ENCODE peak calls at places on chromosomes 13 and 19, in six cellular contexts. One of them, this sample, is unnamed.

GRCh38 chr13:103794526-103794925 is 728.3 kb upstream of the SLC10A2 start:
- DNase-seq in NT2/D1: no peak
- DNase-seq in astrocyte: no peak
- DNase-seq in IMR-90: no peak
- DNase-seq in neural progenitor cell: peak; percentile 18
- DNase-seq in GM23248: no peak
- DNase-seq in this sample: no peak

GRCh38 chr19:3767050-3767449 is 4.6 kb downstream of the MRPL54 start:
- DNase-seq in NT2/D1: no peak
- DNase-seq in astrocyte: no peak
- DNase-seq in IMR-90: no peak
- DNase-seq in neural progenitor cell: no peak
- DNase-seq in GM23248: no peak
- DNase-seq in this sample: no peak

GRCh38 chr19:1608414-1609391 is 3.4 kb upstream of the UQCR11 start:
- DNase-seq in NT2/D1: no peak
- DNase-seq in astrocyte: no peak
- DNase-seq in IMR-90: no peak
- DNase-seq in neural progenitor cell: no peak
- DNase-seq in GM23248: peak; percentile 7
- DNase-seq in this sample: no peak

GRCh38 chr19:41114132-41114531 is at the start of gene CYP2F1:
- DNase-seq in NT2/D1: no peak
- DNase-seq in astrocyte: no peak
- DNase-seq in IMR-90: no peak
- DNase-seq in neural progenitor cell: no peak
- DNase-seq in GM23248: no peak
- DNase-seq in this sample: no peak

GRCh38 chr19:14343286-14343685 is 38.0 kb upstream of the ADGRE5 start:
- DNase-seq in NT2/D1: no peak
- DNase-seq in astrocyte: no peak
- DNase-seq in IMR-90: no peak
- DNase-seq in neural progenitor cell: no peak
- DNase-seq in GM23248: peak; percentile 13
- DNase-seq in this sample: no peak

GRCh38 chr13:112846411-112847115 is 122.5 kb upstream of the MCF2L start:
- DNase-seq in NT2/D1: no peak
- DNase-seq in astrocyte: no peak
- DNase-seq in IMR-90: no peak
- DNase-seq in neural progenitor cell: no peak
- DNase-seq in GM23248: no peak
- DNase-seq in this sample: no peak

GRCh38 chr13:107276936-107277335 is 709.0 kb upstream of the ARGLU1 start:
- DNase-seq in NT2/D1: no peak
- DNase-seq in astrocyte: no peak
- DNase-seq in IMR-90: peak; percentile 22
- DNase-seq in neural progenitor cell: no peak
- DNase-seq in GM23248: peak; percentile 68
- DNase-seq in this sample: peak; percentile 50

GRCh38 chr13:23722726-23723453 is 152.7 kb downstream of the TNFRSF19 start:
- DNase-seq in NT2/D1: no peak
- DNase-seq in astrocyte: no peak
- DNase-seq in IMR-90: no peak
- DNase-seq in neural progenitor cell: no peak
- DNase-seq in GM23248: no peak
- DNase-seq in this sample: no peak

GRCh38 chr13:50587122-50587521 is 256.4 kb downstream of the DLEU7 start:
- DNase-seq in NT2/D1: no peak
- DNase-seq in astrocyte: no peak
- DNase-seq in IMR-90: no peak
- DNase-seq in neural progenitor cell: no peak
- DNase-seq in GM23248: no peak
- DNase-seq in this sample: no peak

GRCh38 chr19:42091300-42092266 is 15.6 kb downstream of the ZNF574 start:
- DNase-seq in NT2/D1: no peak
- DNase-seq in astrocyte: no peak
- DNase-seq in IMR-90: peak; percentile 64
- DNase-seq in neural progenitor cell: no peak
- DNase-seq in GM23248: peak; percentile 79
- DNase-seq in this sample: no peak

GRCh38 chr13:33349314-33349995 is 63.9 kb upstream of the STARD13 start:
- DNase-seq in NT2/D1: no peak
- DNase-seq in astrocyte: no peak
- DNase-seq in IMR-90: no peak
- DNase-seq in neural progenitor cell: peak; percentile 14
- DNase-seq in GM23248: peak; percentile 25
- DNase-seq in this sample: no peak

GRCh38 chr13:86298741-86299140 is 499.5 kb upstream of the SLITRK6 start:
- DNase-seq in NT2/D1: no peak
- DNase-seq in astrocyte: no peak
- DNase-seq in IMR-90: no peak
- DNase-seq in neural progenitor cell: no peak
- DNase-seq in GM23248: no peak
- DNase-seq in this sample: no peak

GRCh38 chr13:79946556-79946955 is 394.4 kb downstream of the SPRY2 start:
- DNase-seq in NT2/D1: no peak
- DNase-seq in astrocyte: no peak
- DNase-seq in IMR-90: no peak
- DNase-seq in neural progenitor cell: no peak
- DNase-seq in GM23248: no peak
- DNase-seq in this sample: no peak

GRCh38 chr19:49150944-49151243 is 4.3 kb downstream of the HRC start:
- DNase-seq in NT2/D1: no peak
- DNase-seq in astrocyte: no peak
- DNase-seq in IMR-90: no peak
- DNase-seq in neural progenitor cell: no peak
- DNase-seq in GM23248: no peak
- DNase-seq in this sample: no peak

GRCh38 chr19:49151339-49152217 is 3.6 kb downstream of the HRC start:
- DNase-seq in NT2/D1: no peak
- DNase-seq in astrocyte: no peak
- DNase-seq in IMR-90: peak; percentile 11
- DNase-seq in neural progenitor cell: peak; percentile 89
- DNase-seq in GM23248: peak; percentile 72
- DNase-seq in this sample: peak; percentile 70

GRCh38 chr19:49149652-49150105 is 5.5 kb downstream of the HRC start:
- DNase-seq in NT2/D1: peak; percentile 70
- DNase-seq in astrocyte: peak; percentile 77
- DNase-seq in IMR-90: peak; percentile 83
- DNase-seq in neural progenitor cell: peak; percentile 92
- DNase-seq in GM23248: peak; percentile 83
- DNase-seq in this sample: peak; percentile 91

GRCh38 chr19:49148784-49149651 is 6.2 kb downstream of the HRC start:
- DNase-seq in NT2/D1: peak; percentile 88
- DNase-seq in astrocyte: peak; percentile 67
- DNase-seq in IMR-90: peak; percentile 86
- DNase-seq in neural progenitor cell: peak; percentile 100
- DNase-seq in GM23248: peak; percentile 96
- DNase-seq in this sample: peak; percentile 98

GRCh38 chr19:49150106-49150943 is 4.9 kb downstream of the HRC start:
- DNase-seq in NT2/D1: no peak
- DNase-seq in astrocyte: peak; percentile 62
- DNase-seq in IMR-90: peak; percentile 65
- DNase-seq in neural progenitor cell: peak; percentile 94
- DNase-seq in GM23248: peak; percentile 85
- DNase-seq in this sample: peak; percentile 92
- H3K9ac ChIP-seq in NT2/D1: peak overlapping the region; percentile 90
- H3K9ac ChIP-seq in astrocyte: peak overlapping the region; percentile 84
- H3K9ac ChIP-seq in IMR-90: peak overlapping the region; percentile 53
- H3K9ac ChIP-seq in neural progenitor cell: no peak overlapping the region
- H3K9ac ChIP-seq in GM23248: peak overlapping the region; percentile 71
- H3K9ac ChIP-seq in this sample: peak overlapping the region; percentile 92

GRCh38 chr13:83878691-83879410 is 3.4 kb downstream of the SLITRK1 start:
- DNase-seq in NT2/D1: no peak
- DNase-seq in astrocyte: no peak
- DNase-seq in IMR-90: no peak
- DNase-seq in neural progenitor cell: peak; percentile 86
- DNase-seq in GM23248: no peak
- DNase-seq in this sample: no peak

GRCh38 chr13:83880275-83881027 is 1.8 kb downstream of the SLITRK1 start:
- DNase-seq in NT2/D1: no peak
- DNase-seq in astrocyte: no peak
- DNase-seq in IMR-90: no peak
- DNase-seq in neural progenitor cell: peak; percentile 26
- DNase-seq in GM23248: no peak
- DNase-seq in this sample: no peak

GRCh38 chr13:83881031-83881727 is 1.1 kb downstream of the SLITRK1 start:
- DNase-seq in NT2/D1: no peak
- DNase-seq in astrocyte: no peak
- DNase-seq in IMR-90: no peak
- DNase-seq in neural progenitor cell: peak; percentile 8
- DNase-seq in GM23248: no peak
- DNase-seq in this sample: peak; percentile 18

GRCh38 chr13:83877901-83878300 is 4.4 kb downstream of the SLITRK1 start:
- DNase-seq in NT2/D1: no peak
- DNase-seq in astrocyte: no peak
- DNase-seq in IMR-90: no peak
- DNase-seq in neural progenitor cell: peak; percentile 73
- DNase-seq in GM23248: no peak
- DNase-seq in this sample: no peak

DNA sequence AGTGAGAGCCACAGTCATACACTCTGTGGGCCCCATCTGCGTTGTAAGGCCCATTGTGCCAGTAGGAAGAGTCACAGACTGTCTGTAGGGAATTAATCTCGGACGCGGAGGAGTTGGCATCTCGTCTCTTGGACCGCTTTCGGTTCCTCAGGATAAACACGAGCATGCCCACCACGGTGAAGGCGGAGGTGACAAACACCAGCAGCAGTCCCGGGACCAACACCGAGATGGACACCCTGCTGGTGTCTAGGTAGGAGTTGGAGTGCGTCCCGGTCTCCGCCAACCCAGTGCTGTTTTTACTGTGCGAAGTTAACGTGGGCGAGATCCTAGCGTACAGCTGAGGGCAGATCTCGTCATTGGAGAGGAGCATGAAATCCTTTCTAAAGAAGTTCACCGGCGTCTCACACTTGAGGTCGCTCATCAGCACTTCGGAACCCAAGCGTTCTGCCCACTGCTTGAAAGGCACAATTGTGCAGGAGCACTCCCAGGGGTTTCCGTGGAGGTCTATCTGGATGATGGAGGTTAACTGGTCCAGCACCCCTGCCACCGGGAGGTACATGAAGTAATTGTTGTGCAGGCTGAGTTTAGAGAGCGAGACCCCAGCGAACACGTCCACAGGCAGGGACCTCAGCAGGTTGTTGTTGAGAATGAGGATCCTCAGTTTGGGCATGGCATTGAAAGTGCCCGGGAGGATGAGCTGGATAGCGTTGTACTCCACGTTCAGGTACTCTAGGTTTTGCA is 2.7 kb downstream of the SLITRK1 start:
- DNase-seq in NT2/D1: no peak
- DNase-seq in astrocyte: peak; percentile 14
- DNase-seq in IMR-90: no peak
- DNase-seq in neural progenitor cell: peak; percentile 43
- DNase-seq in GM23248: peak; percentile 12
- DNase-seq in this sample: peak; percentile 26
- H3K4me3 ChIP-seq in NT2/D1: no peak overlapping the region
- H3K4me3 ChIP-seq in astrocyte: peak overlapping the region; percentile 73
- H3K4me3 ChIP-seq in IMR-90: peak overlapping the region; percentile 41
- H3K4me3 ChIP-seq in neural progenitor cell: peak overlapping the region; percentile 65
- H3K4me3 ChIP-seq in GM23248: peak overlapping the region; percentile 50
- H3K4me3 ChIP-seq in this sample: peak overlapping the region; percentile 75

GRCh38 chr19:39411832-39412099 is 703 bp upstream of the PLEKHG2 start:
- DNase-seq in NT2/D1: no peak
- DNase-seq in astrocyte: peak; percentile 74
- DNase-seq in IMR-90: peak; percentile 92
- DNase-seq in neural progenitor cell: peak; percentile 93
- DNase-seq in GM23248: peak; percentile 96
- DNase-seq in this sample: peak; percentile 98
- H3K4me1 ChIP-seq in NT2/D1: peaks cover 20% of the 10 kb centered on the region
- H3K4me1 ChIP-seq in astrocyte: peaks cover 51% of the 10 kb centered on the region
- H3K4me1 ChIP-seq in IMR-90: peaks cover 26% of the 10 kb centered on the region
- H3K4me1 ChIP-seq in neural progenitor cell: peaks cover 23% of the 10 kb centered on the region
- H3K4me1 ChIP-seq in GM23248: peaks cover 16% of the 10 kb centered on the region
- H3K4me1 ChIP-seq in this sample: peaks cover 45% of the 10 kb centered on the region

DNA sequence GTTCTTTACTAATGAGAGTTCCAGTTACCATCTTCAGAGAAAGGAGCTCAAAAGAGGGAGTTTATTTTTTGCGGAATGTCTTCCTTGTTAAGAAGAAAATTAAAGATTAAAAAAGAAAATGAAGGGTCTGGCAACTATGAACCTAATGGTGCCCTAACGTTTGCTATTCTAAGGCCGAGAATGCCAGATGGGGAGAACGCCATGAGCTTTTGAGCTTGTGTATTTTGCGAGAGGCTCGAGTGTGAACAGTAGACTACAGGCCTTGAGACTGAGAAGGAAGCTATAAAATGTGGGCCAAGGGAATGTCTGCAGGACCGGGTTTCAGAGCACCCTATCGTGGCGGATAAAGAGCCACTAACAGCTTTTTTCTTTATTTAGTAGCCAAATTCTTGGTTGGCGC is 6.7 kb downstream of the FGF14 start:
- DNase-seq in NT2/D1: no peak
- DNase-seq in astrocyte: no peak
- DNase-seq in IMR-90: no peak
- DNase-seq in neural progenitor cell: no peak
- DNase-seq in GM23248: no peak
- DNase-seq in this sample: no peak
- H3K9ac ChIP-seq in NT2/D1: peak overlapping the region; percentile 93
- H3K9ac ChIP-seq in astrocyte: peak overlapping the region; percentile 70
- H3K9ac ChIP-seq in IMR-90: peak overlapping the region; percentile 69
- H3K9ac ChIP-seq in neural progenitor cell: peak overlapping the region; percentile 57
- H3K9ac ChIP-seq in GM23248: peak overlapping the region; percentile 74
- H3K9ac ChIP-seq in this sample: peak overlapping the region; percentile 87

GRCh38 chr13:109140777-109141354 is 511.5 kb downstream of the MYO16 start:
- DNase-seq in NT2/D1: no peak
- DNase-seq in astrocyte: no peak
- DNase-seq in IMR-90: no peak
- DNase-seq in neural progenitor cell: no peak
- DNase-seq in GM23248: no peak
- DNase-seq in this sample: no peak
- H3K4me3 ChIP-seq in NT2/D1: no peak overlapping the region
- H3K4me3 ChIP-seq in astrocyte: no peak overlapping the region
- H3K4me3 ChIP-seq in IMR-90: no peak overlapping the region
- H3K4me3 ChIP-seq in neural progenitor cell: no peak overlapping the region
- H3K4me3 ChIP-seq in GM23248: no peak overlapping the region
- H3K4me3 ChIP-seq in this sample: peak overlapping the region; percentile 62

GRCh38 chr13:21043898-21044297 is 17.5 kb downstream of the LATS2 start:
- DNase-seq in NT2/D1: no peak
- DNase-seq in astrocyte: peak; percentile 86
- DNase-seq in IMR-90: peak; percentile 96
- DNase-seq in neural progenitor cell: no peak
- DNase-seq in GM23248: peak; percentile 86
- DNase-seq in this sample: peak; percentile 92
- H3K4me1 ChIP-seq in NT2/D1: no peaks in the 10 kb centered on the region
- H3K4me1 ChIP-seq in astrocyte: peaks cover 14% of the 10 kb centered on the region
- H3K4me1 ChIP-seq in IMR-90: peaks cover 38% of the 10 kb centered on the region
- H3K4me1 ChIP-seq in neural progenitor cell: peaks cover 26% of the 10 kb centered on the region
- H3K4me1 ChIP-seq in GM23248: peaks cover 22% of the 10 kb centered on the region
- H3K4me1 ChIP-seq in this sample: peaks cover 72% of the 10 kb centered on the region